ENCODE peak calls at places on chromosome 7, in eight cellular contexts. F, N, X, Z, I, P, V and Q are unnamed samples.

GRCh38 chr7:46848944-46849343 is 733.0 kb downstream of the TNS3 start:
- DNase-seq in N (no peak), I (no peak), F (no peak), V (no peak), Z (no peak), P (no peak), X (peak; percentile 87), Q (no peak)

GRCh38 chr7:5591547-5591899 is 167.9 kb upstream of the TNRC18 start:
- DNase-seq in V (no peak), N (no peak), P (peak; percentile 49), I (no peak), Z (no peak), F (peak; percentile 40), X (peak; percentile 88), Q (peak; percentile 68)

GRCh38 chr7:135662123-135662372 is 266 bp upstream of the STMP1 start:
- DNase-seq in N (no peak), P (no peak), F (no peak), X (no peak), I (no peak), V (no peak), Z (no peak), Q (no peak)

GRCh38 chr7:155051355-155051754 is 18.8 kb upstream of the HTR5A start:
- DNase-seq in Z (no peak), N (no peak), X (no peak), F (no peak), V (no peak), I (no peak), P (no peak), Q (no peak)

GRCh38 chr7:31935671-31936070 is 134.5 kb downstream of the PDE1C start:
- DNase-seq in F (no peak), V (no peak), P (no peak), X (no peak), I (no peak), N (no peak), Z (no peak), Q (no peak)

GRCh38 chr7:668139-668871 is 58.2 kb upstream of the DNAAF5 start:
- DNase-seq in X (peak; percentile 69), I (no peak), P (no peak), F (no peak), V (no peak), N (no peak), Z (no peak), Q (no peak)

GRCh38 chr7:47087866-47088265 is 494.0 kb downstream of the TNS3 start:
- DNase-seq in V (peak; percentile 47), P (no peak), F (no peak), X (peak; percentile 22), Z (no peak), I (no peak), N (no peak), Q (no peak)

GRCh38 chr7:155778349-155778748 is 33.9 kb downstream of the SHH start:
- DNase-seq in X (no peak), F (no peak), Z (no peak), N (no peak), V (no peak), P (no peak), I (no peak), Q (no peak)

GRCh38 chr7:37957236-37957970 is 37.0 kb downstream of the EPDR1 start:
- DNase-seq in X (no peak), Z (no peak), V (no peak), F (no peak), N (no peak), I (no peak), P (no peak), Q (no peak)

GRCh38 chr7:155861480-155861868 is 49.2 kb upstream of the SHH start:
- DNase-seq in N (no peak), P (no peak), Z (no peak), F (no peak), I (no peak), X (no peak), V (no peak), Q (no peak)

GRCh38 chr7:74452748-74453320 is 872 bp upstream of the GTF2IRD1 start:
- DNase-seq in X (peak; percentile 42), P (peak; percentile 51), V (peak; percentile 16), N (no peak), I (no peak), F (no peak), Z (no peak), Q (peak; percentile 57)

GRCh38 chr7:81036041-81036440 is 117.2 kb upstream of the SEMA3C start:
- DNase-seq in I (no peak), Z (no peak), F (no peak), X (no peak), V (no peak), P (no peak), N (no peak), Q (no peak)

DNA sequence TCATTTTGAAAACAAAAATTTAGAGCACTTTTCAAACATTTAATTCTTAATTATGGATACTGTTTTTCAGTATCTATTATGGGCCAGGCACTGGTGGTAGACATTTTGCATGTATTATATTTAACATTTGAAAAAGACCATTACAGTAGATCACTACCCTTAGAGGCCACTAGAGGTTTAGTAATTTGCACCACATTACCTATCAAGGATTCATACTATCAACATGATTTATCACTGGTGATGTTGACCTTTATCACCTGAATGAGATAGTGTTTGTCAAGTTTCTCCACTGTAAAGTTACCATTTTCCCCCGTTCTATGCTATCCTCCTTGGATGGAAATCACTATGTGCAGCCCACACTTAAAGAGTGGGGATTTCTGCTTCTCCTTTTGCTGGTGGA is 4.4 kb upstream of the SNX13 start:
- DNase-seq in V (no peak), N (no peak), X (no peak), Z (no peak), P (no peak), F (no peak), I (no peak), Q (no peak)
- TF ChIP-seq CTCF in V (peak; percentile 18), N (peak; percentile 24), X (peak; percentile 61), Z (no peak), P (no peak), F (peak; percentile 41), I (peak; percentile 39), Q (no peak)

GRCh38 chr7:36310897-36311296 is 78.8 kb upstream of the ANLN start:
- DNase-seq in Z (no peak), V (no peak), X (no peak), F (no peak), P (no peak), I (no peak), N (no peak), Q (no peak)

GRCh38 chr7:36313607-36314006 is 76.1 kb upstream of the ANLN start:
- DNase-seq in V (no peak), I (no peak), Z (no peak), N (no peak), X (no peak), P (no peak), F (no peak), Q (no peak)

GRCh38 chr7:36312915-36313334 is 76.7 kb upstream of the ANLN start:
- DNase-seq in N (no peak), I (no peak), X (no peak), V (no peak), P (no peak), F (no peak), Z (no peak), Q (no peak)

GRCh38 chr7:36311539-36311938 is 78.1 kb upstream of the ANLN start:
- DNase-seq in Z (no peak), P (no peak), X (no peak), N (no peak), I (no peak), V (no peak), F (no peak), Q (no peak)

DNA sequence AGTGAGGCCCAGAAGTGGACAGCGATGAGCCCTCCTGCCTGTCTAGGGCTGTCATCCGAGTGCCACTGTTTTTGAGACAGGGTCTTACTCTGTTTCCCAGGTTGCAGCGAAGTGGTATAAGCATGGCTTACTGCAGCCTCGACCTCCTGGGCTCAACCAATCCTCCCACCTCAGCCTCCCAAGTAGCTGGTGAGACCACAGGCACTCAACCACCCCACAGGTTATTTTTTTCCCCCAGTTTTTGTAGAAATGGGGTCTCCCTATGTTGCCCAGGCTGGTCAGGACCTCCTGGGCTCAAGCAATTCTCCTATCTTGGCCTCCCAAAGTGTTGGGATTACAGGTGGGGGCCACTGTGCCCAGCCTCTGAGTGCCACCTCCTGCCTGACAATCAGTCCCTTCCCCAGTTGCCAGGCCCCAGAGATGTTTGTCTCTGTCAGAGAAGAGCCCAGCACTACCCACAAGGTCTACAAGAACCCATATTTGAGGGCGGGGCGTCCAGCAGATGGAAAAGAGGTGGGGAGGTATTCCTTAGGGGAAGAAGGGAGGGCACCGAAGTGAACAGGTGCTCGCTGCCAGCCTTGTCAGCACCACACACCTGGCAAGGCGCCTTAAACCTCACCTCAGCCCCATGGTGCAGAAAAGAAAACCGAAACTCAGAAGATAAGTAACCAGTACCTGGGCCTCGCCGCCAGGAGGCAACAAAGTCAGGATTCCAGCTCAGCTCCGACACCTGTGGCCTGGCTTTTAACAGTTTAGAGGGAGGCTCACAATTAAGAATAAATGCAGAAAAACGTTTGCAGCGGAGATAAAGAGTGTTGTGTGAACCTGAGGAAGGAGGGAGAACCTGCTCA is 77.4 kb upstream of the ANLN start:
- DNase-seq in V (peak; percentile 58), N (no peak), I (no peak), P (peak; percentile 35), Z (no peak), X (no peak), F (peak; percentile 32), Q (peak; percentile 74)
- TF ChIP-seq CTCF in V (peak; percentile 65), N (no peak), I (peak; percentile 65), P (peak; percentile 48), Z (no peak), X (no peak), F (peak; percentile 14), Q (peak; percentile 41)

DNA sequence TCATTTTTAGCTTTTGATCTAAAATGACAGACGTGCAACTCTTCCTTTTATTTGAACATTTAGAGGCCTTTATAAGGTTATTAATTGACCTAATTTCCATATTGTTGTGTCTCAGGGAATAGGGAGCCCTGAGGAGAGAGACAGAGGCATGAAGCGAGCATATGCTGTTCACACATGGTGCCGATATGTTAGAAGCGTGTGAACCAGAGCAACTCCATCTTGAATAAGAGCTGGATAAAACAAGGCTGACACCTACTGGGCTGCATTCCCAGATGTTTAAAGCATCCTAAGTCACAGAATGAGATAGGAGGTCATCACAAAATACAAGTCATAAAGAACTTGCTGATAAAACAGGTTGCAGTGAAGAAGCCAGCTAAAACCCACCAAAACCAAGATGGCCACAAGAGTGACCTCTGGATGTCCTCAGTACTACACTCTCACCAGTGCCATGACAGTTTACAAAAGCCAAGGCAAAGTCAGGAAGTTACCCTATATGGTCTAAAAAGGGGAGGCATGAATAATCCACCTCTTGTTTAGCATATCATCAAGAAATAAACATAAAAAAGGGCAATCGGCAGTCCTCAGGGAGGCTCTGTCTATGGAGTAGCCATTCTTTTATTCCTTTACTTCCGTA is 80.1 kb downstream of the SEC61G start:
- DNase-seq in P (no peak), X (no peak), F (no peak), I (no peak), V (peak; percentile 36), N (no peak), Z (no peak), Q (no peak)
- TF ChIP-seq CTCF in P (no peak), X (no peak), F (no peak), I (peak; percentile 20), V (peak; percentile 23), N (no peak), Z (no peak), Q (peak; percentile 24)

DNA sequence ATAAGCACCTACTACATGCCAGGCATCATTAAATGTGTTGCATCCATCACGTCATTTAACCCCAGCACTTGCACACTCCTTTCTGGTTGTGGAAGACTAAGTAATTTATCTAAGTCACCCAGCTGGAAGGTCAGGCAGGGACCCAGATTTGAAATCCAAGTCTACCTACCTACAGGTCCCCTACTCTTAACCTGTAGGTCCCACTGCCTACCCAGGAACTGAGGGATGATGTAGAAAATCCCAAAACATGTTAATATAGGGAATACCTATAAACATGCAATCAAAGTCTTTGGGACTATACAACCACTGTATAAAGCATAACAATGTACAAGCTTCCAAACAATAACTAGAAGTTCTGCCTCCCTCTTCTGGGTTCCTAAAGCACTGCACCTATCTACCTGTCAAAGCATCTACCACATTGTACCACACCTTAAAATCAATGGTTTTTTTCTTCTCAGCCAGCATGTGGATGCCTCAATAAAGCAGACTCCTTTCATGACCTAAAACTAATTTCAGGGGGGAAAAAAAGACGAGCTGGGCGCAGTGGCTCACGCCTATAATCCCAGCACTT is 5.6 kb downstream of the IL6 start:
- DNase-seq in I (no peak), F (peak; percentile 29), Z (no peak), P (no peak), V (peak; percentile 72), N (no peak), X (peak; percentile 42), Q (peak; percentile 50)
- TF ChIP-seq CTCF in I (peak; percentile 69), F (peak; percentile 61), Z (no peak), P (no peak), V (peak; percentile 72), N (no peak), X (peak; percentile 68), Q (peak; percentile 52)